ENCODE peak calls at places on chromosome 1, in nine cellular contexts. One of them, this sample, is unnamed.

GRCh38 chr1:86860020-86860419 is 53.9 kb downstream of the SELENOF start:
- DNase-seq in activated naive CD8-positive, alpha-beta T cell treated with anti-CD3 and anti-CD28 coated beads for 36 hours: no peak
- DNase-seq in GM23248: no peak
- DNase-seq in GM23338: peak
- DNase-seq in neural progenitor cell: no peak
- DNase-seq in GM12865: no peak
- DNase-seq in stimulated activated CD4-positive, alpha-beta T cell treated with anti-CD3 and anti-CD28 coated beads, Interleukin-1b, Interleukin-23, amount 100 ng/mL, for 24 hours: no peak
- DNase-seq in IMR-90: no peak
- DNase-seq in left ventricle myocardium inferior: no peak
- DNase-seq in this sample: no peak

GRCh38 chr1:11661105-11661504 is 2.9 kb upstream of the FBXO6 start:
- DNase-seq in stimulated activated CD4-positive, alpha-beta T cell treated with anti-CD3 and anti-CD28 coated beads, Interleukin-1b, Interleukin-23, amount 100 ng/mL, for 24 hours: no peak
- DNase-seq in left ventricle myocardium inferior: no peak
- DNase-seq in GM12865: no peak
- DNase-seq in neural progenitor cell: no peak
- DNase-seq in GM23338: no peak
- DNase-seq in activated naive CD8-positive, alpha-beta T cell treated with anti-CD3 and anti-CD28 coated beads for 36 hours: no peak
- DNase-seq in IMR-90: no peak
- DNase-seq in GM23248: no peak
- DNase-seq in this sample: no peak

GRCh38 chr1:203156280-203156679 is 19.3 kb downstream of the MYBPH start:
- DNase-seq in GM23248: no peak
- DNase-seq in IMR-90: no peak
- DNase-seq in neural progenitor cell: no peak
- DNase-seq in GM12865: no peak
- DNase-seq in stimulated activated CD4-positive, alpha-beta T cell treated with anti-CD3 and anti-CD28 coated beads, Interleukin-1b, Interleukin-23, amount 100 ng/mL, for 24 hours: no peak
- DNase-seq in GM23338: no peak
- DNase-seq in activated naive CD8-positive, alpha-beta T cell treated with anti-CD3 and anti-CD28 coated beads for 36 hours: no peak
- DNase-seq in left ventricle myocardium inferior: no peak
- DNase-seq in this sample: no peak

GRCh38 chr1:85581802-85582686 is 1.5 kb downstream of the CCN1 start:
- DNase-seq in stimulated activated CD4-positive, alpha-beta T cell treated with anti-CD3 and anti-CD28 coated beads, Interleukin-1b, Interleukin-23, amount 100 ng/mL, for 24 hours: no peak
- DNase-seq in GM23248: peak
- DNase-seq in IMR-90: peak
- DNase-seq in neural progenitor cell: peak
- DNase-seq in GM23338: peak
- DNase-seq in GM12865: no peak
- DNase-seq in left ventricle myocardium inferior: peak
- DNase-seq in activated naive CD8-positive, alpha-beta T cell treated with anti-CD3 and anti-CD28 coated beads for 36 hours: no peak
- DNase-seq in this sample: no peak

GRCh38 chr1:186605762-186606350 is 74.4 kb downstream of the PTGS2 start:
- DNase-seq in left ventricle myocardium inferior: no peak
- DNase-seq in GM12865: peak
- DNase-seq in neural progenitor cell: peak
- DNase-seq in GM23338: peak
- DNase-seq in GM23248: peak
- DNase-seq in activated naive CD8-positive, alpha-beta T cell treated with anti-CD3 and anti-CD28 coated beads for 36 hours: peak
- DNase-seq in stimulated activated CD4-positive, alpha-beta T cell treated with anti-CD3 and anti-CD28 coated beads, Interleukin-1b, Interleukin-23, amount 100 ng/mL, for 24 hours: no peak
- DNase-seq in IMR-90: peak
- DNase-seq in this sample: peak

GRCh38 chr1:198068280-198068679 is 88.5 kb upstream of the NEK7 start:
- DNase-seq in activated naive CD8-positive, alpha-beta T cell treated with anti-CD3 and anti-CD28 coated beads for 36 hours: no peak
- DNase-seq in GM23248: no peak
- DNase-seq in IMR-90: peak
- DNase-seq in stimulated activated CD4-positive, alpha-beta T cell treated with anti-CD3 and anti-CD28 coated beads, Interleukin-1b, Interleukin-23, amount 100 ng/mL, for 24 hours: no peak
- DNase-seq in left ventricle myocardium inferior: no peak
- DNase-seq in neural progenitor cell: no peak
- DNase-seq in GM23338: no peak
- DNase-seq in GM12865: no peak
- DNase-seq in this sample: no peak

GRCh38 chr1:212235848-212236247 is 49.4 kb upstream of the PPP2R5A start:
- DNase-seq in neural progenitor cell: no peak
- DNase-seq in GM23338: no peak
- DNase-seq in GM23248: no peak
- DNase-seq in GM12865: no peak
- DNase-seq in IMR-90: no peak
- DNase-seq in left ventricle myocardium inferior: no peak
- DNase-seq in activated naive CD8-positive, alpha-beta T cell treated with anti-CD3 and anti-CD28 coated beads for 36 hours: no peak
- DNase-seq in stimulated activated CD4-positive, alpha-beta T cell treated with anti-CD3 and anti-CD28 coated beads, Interleukin-1b, Interleukin-23, amount 100 ng/mL, for 24 hours: no peak
- DNase-seq in this sample: no peak

GRCh38 chr1:65075123-65075976 is 72.7 kb upstream of the AK4 start:
- DNase-seq in activated naive CD8-positive, alpha-beta T cell treated with anti-CD3 and anti-CD28 coated beads for 36 hours: peak
- DNase-seq in GM12865: peak
- DNase-seq in GM23248: peak
- DNase-seq in left ventricle myocardium inferior: no peak
- DNase-seq in GM23338: peak
- DNase-seq in stimulated activated CD4-positive, alpha-beta T cell treated with anti-CD3 and anti-CD28 coated beads, Interleukin-1b, Interleukin-23, amount 100 ng/mL, for 24 hours: peak
- DNase-seq in IMR-90: peak
- DNase-seq in neural progenitor cell: peak
- DNase-seq in this sample: peak

GRCh38 chr1:22053861-22054770 is 1.6 kb downstream of the CDC42 start:
- DNase-seq in IMR-90: peak
- DNase-seq in stimulated activated CD4-positive, alpha-beta T cell treated with anti-CD3 and anti-CD28 coated beads, Interleukin-1b, Interleukin-23, amount 100 ng/mL, for 24 hours: no peak
- DNase-seq in GM23338: no peak
- DNase-seq in activated naive CD8-positive, alpha-beta T cell treated with anti-CD3 and anti-CD28 coated beads for 36 hours: no peak
- DNase-seq in neural progenitor cell: no peak
- DNase-seq in left ventricle myocardium inferior: no peak
- DNase-seq in GM12865: peak
- DNase-seq in GM23248: peak
- DNase-seq in this sample: no peak